ENCODE peak calls at places on chromosomes 11 and 22, in ten cellular contexts. C is activated CD4-positive, alpha-beta T cell treated with anti-CD3 and anti-CD28 coated beads for 4 hours; I is T follicular helper cell; J is GM12892; E is GM03348; A is stimulated activated CD8-positive, alpha-beta memory T cell treated with anti-CD3 and anti-CD28 coated beads, Interleukin-7, amount 100 ng/mL, for 24 hours; Y is cortex of kidney; O is posterior vena cava; G is substantia nigra; H is neural progenitor cell. D is an unnamed sample.

GRCh38 chr22:37827056-37827455 is 3.9 kb downstream of the GALR3 start:
- DNase-seq in C (no peak), I (no peak), J (no peak), E (no peak), A (no peak), Y (no peak), O (no peak), G (peak; percentile 44), H (no peak), D (peak; percentile 37)

GRCh38 chr11:65404638-65405339 is 17.8 kb upstream of the NEAT1 start:
- DNase-seq in C (no peak), I (no peak), J (no peak), E (no peak), A (no peak), Y (no peak), O (no peak), G (no peak), H (no peak), D (no peak)

GRCh38 chr11:129814244-129814992 is 1.2 kb upstream of the TMEM45B start:
- DNase-seq in C (peak; percentile 80), I (peak; percentile 60), J (no peak), E (no peak), A (peak; percentile 47), Y (no peak), O (no peak), G (no peak), H (peak; percentile 6), D (no peak)

GRCh38 chr11:2512431-2513407 is 67.9 kb downstream of the KCNQ1 start:
- DNase-seq in C (no peak), I (no peak), J (peak; percentile 18), E (no peak), A (no peak), Y (no peak), O (peak; percentile 72), G (no peak), H (no peak), D (no peak)

GRCh38 chr11:2812371-2812991 is 73.1 kb downstream of the CDKN1C start:
- DNase-seq in C (no peak), I (no peak), J (no peak), E (peak; percentile 47), A (no peak), Y (no peak), O (peak; percentile 89), G (no peak), H (no peak), D (no peak)

GRCh38 chr11:128235958-128236357 is 351.4 kb downstream of the ETS1 start:
- DNase-seq in C (no peak), I (no peak), J (no peak), E (no peak), A (no peak), Y (no peak), O (no peak), G (no peak), H (no peak), D (no peak)

GRCh38 chr11:62004473-62004872 is 37.0 kb upstream of the FTH1 start:
- DNase-seq in C (no peak), I (no peak), J (peak; percentile 57), E (peak; percentile 75), A (no peak), Y (no peak), O (peak; percentile 85), G (no peak), H (no peak), D (no peak)

GRCh38 chr11:83681045-83681781 is 395.0 kb upstream of the CCDC90B start:
- DNase-seq in C (no peak), I (no peak), J (no peak), E (no peak), A (no peak), Y (no peak), O (no peak), G (no peak), H (peak; percentile 60), D (no peak)

GRCh38 chr11:21561589-21561988 is 631.3 kb upstream of the ANO5 start:
- DNase-seq in C (no peak), I (no peak), J (no peak), E (no peak), A (no peak), Y (no peak), O (no peak), G (no peak), H (no peak), D (no peak)

GRCh38 chr11:6170226-6170625 is at the start of gene OR52B2:
- DNase-seq in C (no peak), I (no peak), J (no peak), E (no peak), A (no peak), Y (no peak), O (no peak), G (no peak), H (no peak), D (no peak)

GRCh38 chr11:100855466-100856067 is 168.5 kb downstream of the ARHGAP42 start:
- DNase-seq in C (no peak), I (no peak), J (no peak), E (peak; percentile 24), A (no peak), Y (no peak), O (no peak), G (peak; percentile 6), H (peak; percentile 60), D (no peak)

GRCh38 chr11:93875637-93876036 is 25.2 kb upstream of the VSTM5 start:
- DNase-seq in C (no peak), I (no peak), J (no peak), E (no peak), A (no peak), Y (no peak), O (no peak), G (no peak), H (no peak), D (no peak)

GRCh38 chr22:23565942-23566715 is 14.0 kb downstream of the IGLL1 start:
- DNase-seq in C (no peak), I (no peak), J (no peak), E (no peak), A (no peak), Y (no peak), O (peak; percentile 75), G (no peak), H (peak; percentile 67), D (no peak)

GRCh38 chr11:65301491-65302329 is 13.0 kb upstream of the CDC42EP2 start:
- DNase-seq in C (no peak), I (no peak), J (no peak), E (no peak), A (no peak), Y (no peak), O (peak; percentile 78), G (peak; percentile 81), H (peak; percentile 78), D (peak; percentile 44)

GRCh38 chr22:27377901-27378300 is 423.7 kb downstream of the MN1 start:
- DNase-seq in C (no peak), I (no peak), J (no peak), E (no peak), A (no peak), Y (no peak), O (no peak), G (no peak), H (no peak), D (no peak)

GRCh38 chr11:6646040-6646439 is 9.6 kb downstream of the DCHS1 start:
- DNase-seq in C (no peak), I (no peak), J (no peak), E (peak; percentile 84), A (no peak), Y (no peak), O (peak; percentile 93), G (no peak), H (no peak), D (no peak)

GRCh38 chr22:27724181-27724580 is 77.4 kb downstream of the MN1 start:
- DNase-seq in C (no peak), I (no peak), J (no peak), E (no peak), A (no peak), Y (no peak), O (peak; percentile 1), G (no peak), H (no peak), D (no peak)

GRCh38 chr11:13328276-13328675 is 50.7 kb downstream of the BMAL1 start:
- DNase-seq in C (no peak), I (no peak), J (no peak), E (no peak), A (no peak), Y (no peak), O (no peak), G (no peak), H (no peak), D (no peak)

GRCh38 chr22:47247609-47248240 is 485.3 kb downstream of the TBC1D22A start:
- DNase-seq in C (no peak), I (no peak), J (no peak), E (no peak), A (no peak), Y (no peak), O (no peak), G (no peak), H (no peak), D (no peak)

GRCh38 chr11:33208150-33208549 is 46.9 kb upstream of the CSTF3 start:
- DNase-seq in C (no peak), I (no peak), J (no peak), E (no peak), A (no peak), Y (no peak), O (no peak), G (no peak), H (no peak), D (no peak)

GRCh38 chr11:1305558-1306056 is 3.8 kb downstream of the TOLLIP start:
- DNase-seq in C (no peak), I (no peak), J (no peak), E (no peak), A (no peak), Y (no peak), O (no peak), G (no peak), H (no peak), D (no peak)

GRCh38 chr11:134045799-134046635 is 22.9 kb upstream of the JAM3 start:
- DNase-seq in C (no peak), I (no peak), J (no peak), E (no peak), A (no peak), Y (no peak), O (peak; percentile 73), G (no peak), H (peak; percentile 61), D (no peak)

GRCh38 chr11:69232821-69233760 is 60.9 kb upstream of the MYEOV start:
- DNase-seq in C (no peak), I (no peak), J (no peak), E (no peak), A (no peak), Y (no peak), O (peak; percentile 67), G (no peak), H (no peak), D (no peak)

GRCh38 chr11:117097567-117098268 is 510 bp downstream of the SIK3 start:
- DNase-seq in C (peak; percentile 6), I (no peak), J (peak; percentile 31), E (peak; percentile 55), A (no peak), Y (peak; percentile 17), O (peak; percentile 90), G (peak; percentile 50), H (peak; percentile 68), D (peak; percentile 43)

GRCh38 chr11:109229682-109230081 is 192.3 kb upstream of the C11orf87 start:
- DNase-seq in C (no peak), I (no peak), J (no peak), E (no peak), A (no peak), Y (no peak), O (no peak), G (no peak), H (no peak), D (no peak)

GRCh38 chr11:12169822-12170221 is 59.4 kb downstream of the MICAL2 start:
- DNase-seq in C (no peak), I (no peak), J (no peak), E (no peak), A (no peak), Y (no peak), O (no peak), G (no peak), H (no peak), D (no peak)

D was measured in amygdala.